ENCODE peak calls at places on chromosomes 1 and 21, in eight cellular contexts. V, P, A, M, U, T, R and D are unnamed samples.

GRCh38 chr1:102191723-102192122 is 195.0 kb upstream of the OLFM3 start:
- DNase-seq in V (no peak), P (peak; percentile 29), A (peak; percentile 36), M (peak; percentile 7), U (no peak), T (peak; percentile 35), R (peak; percentile 45), D (no peak)

GRCh38 chr1:236451796-236452373 is 57.8 kb downstream of the EDARADD start:
- DNase-seq in V (peak; percentile 77), P (peak; percentile 22), A (peak; percentile 46), M (no peak), U (no peak), T (peak; percentile 40), R (peak; percentile 28), D (peak; percentile 74)

GRCh38 chr1:112373841-112374240 is 22.2 kb upstream of the CTTNBP2NL start:
- DNase-seq in V (no peak), P (no peak), A (no peak), M (no peak), U (no peak), T (no peak), R (no peak), D (no peak)

GRCh38 chr1:195979646-195980045 is 628.6 kb downstream of the KCNT2 start:
- DNase-seq in V (no peak), P (no peak), A (no peak), M (no peak), U (no peak), T (no peak), R (no peak), D (no peak)

GRCh38 chr1:117147856-117148588 is 26.5 kb upstream of the TRIM45 start:
- DNase-seq in V (no peak), P (no peak), A (peak; percentile 70), M (no peak), U (peak; percentile 80), T (no peak), R (no peak), D (no peak)

GRCh38 chr1:197786280-197786679 is 11.0 kb upstream of the DENND1B start:
- DNase-seq in V (no peak), P (no peak), A (no peak), M (no peak), U (no peak), T (no peak), R (no peak), D (no peak)

GRCh38 chr1:51717842-51718241 is 101.0 kb downstream of the OSBPL9 start:
- DNase-seq in V (no peak), P (no peak), A (no peak), M (no peak), U (no peak), T (no peak), R (no peak), D (no peak)

GRCh38 chr1:114750780-114751179 is 7.0 kb downstream of the CSDE1 start:
- DNase-seq in V (no peak), P (no peak), A (no peak), M (no peak), U (no peak), T (no peak), R (no peak), D (no peak)

GRCh38 chr1:209869242-209870149 is 41.7 kb downstream of the UTP25 start:
- DNase-seq in V (no peak), P (no peak), A (no peak), M (no peak), U (no peak), T (peak; percentile 29), R (no peak), D (no peak)

GRCh38 chr21:33032434-33033047 is 6.8 kb downstream of the OLIG2 start:
- DNase-seq in V (no peak), P (no peak), A (no peak), M (no peak), U (no peak), T (no peak), R (no peak), D (no peak)

GRCh38 chr1:152565535-152566215 is 905 bp downstream of the LCE3E start:
- DNase-seq in V (no peak), P (no peak), A (no peak), M (no peak), U (no peak), T (no peak), R (no peak), D (no peak)

GRCh38 chr1:111236379-111236778 is 8.9 kb downstream of the CHI3L2 start:
- DNase-seq in V (no peak), P (no peak), A (no peak), M (no peak), U (no peak), T (no peak), R (peak; percentile 27), D (no peak)

GRCh38 chr1:164599272-164599671 is 40.3 kb downstream of the PBX1 start:
- DNase-seq in V (no peak), P (no peak), A (no peak), M (no peak), U (no peak), T (no peak), R (no peak), D (no peak)

GRCh38 chr1:150931773-150932172 is 5.6 kb downstream of the SETDB1 start:
- DNase-seq in V (no peak), P (no peak), A (peak; percentile 60), M (no peak), U (peak; percentile 23), T (no peak), R (no peak), D (no peak)

GRCh38 chr1:53822931-53823330 is 15.2 kb downstream of the NDC1 start:
- DNase-seq in V (no peak), P (no peak), A (no peak), M (no peak), U (no peak), T (no peak), R (no peak), D (no peak)

DNA sequence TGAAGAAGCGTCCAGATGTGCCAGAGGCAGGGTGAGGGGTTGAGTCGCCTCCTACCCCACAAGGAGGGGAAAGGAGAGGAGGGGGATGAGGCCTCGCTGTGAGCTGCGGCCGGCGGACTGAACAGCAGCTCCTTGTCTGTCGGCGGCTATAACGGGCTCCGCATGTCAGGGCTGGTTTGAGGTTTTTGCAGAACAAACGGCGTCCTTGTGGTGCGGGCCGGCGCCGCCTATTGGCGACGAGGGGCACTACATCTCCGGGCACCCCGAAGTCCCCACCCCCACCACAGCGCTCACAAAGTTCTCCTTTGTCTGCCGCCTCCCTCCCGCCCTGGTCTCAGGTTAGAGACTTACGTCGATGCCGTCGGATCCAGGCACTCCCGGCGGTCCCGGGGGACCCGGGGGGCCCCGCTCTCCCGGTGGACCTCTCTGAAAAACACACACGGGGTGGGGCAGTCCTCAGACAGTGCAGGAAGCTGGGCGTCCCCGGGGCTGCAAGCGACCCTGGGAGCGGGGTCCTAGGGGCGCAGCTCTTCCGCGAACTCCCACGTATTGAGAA is 1.8 kb downstream of the COL9A2 start:
- DNase-seq in V (peak; percentile 93), P (peak; percentile 73), A (peak; percentile 81), M (peak; percentile 53), U (peak; percentile 83), T (peak; percentile 92), R (peak; percentile 83), D (peak; percentile 90)
- TF ChIP-seq RAD21 in V (peak; percentile 66), P (peak; percentile 75), A (peak; percentile 48), M (peak; percentile 69), U (peak; percentile 71), T (peak; percentile 58), R (peak; percentile 79), D (peak; percentile 85)

GRCh38 chr1:174036204-174036603 is 14.0 kb upstream of the RC3H1 start:
- DNase-seq in V (no peak), P (no peak), A (no peak), M (no peak), U (no peak), T (no peak), R (no peak), D (no peak)

GRCh38 chr1:174041369-174041768 is 19.2 kb upstream of the RC3H1 start:
- DNase-seq in V (no peak), P (no peak), A (no peak), M (no peak), U (no peak), T (no peak), R (peak; percentile 20), D (no peak)

GRCh38 chr1:174036798-174037197 is 14.6 kb upstream of the RC3H1 start:
- DNase-seq in V (no peak), P (no peak), A (no peak), M (no peak), U (no peak), T (no peak), R (no peak), D (no peak)

GRCh38 chr1:174039069-174039468 is 16.9 kb upstream of the RC3H1 start:
- DNase-seq in V (no peak), P (no peak), A (no peak), M (no peak), U (peak; percentile 62), T (no peak), R (no peak), D (no peak)

DNA sequence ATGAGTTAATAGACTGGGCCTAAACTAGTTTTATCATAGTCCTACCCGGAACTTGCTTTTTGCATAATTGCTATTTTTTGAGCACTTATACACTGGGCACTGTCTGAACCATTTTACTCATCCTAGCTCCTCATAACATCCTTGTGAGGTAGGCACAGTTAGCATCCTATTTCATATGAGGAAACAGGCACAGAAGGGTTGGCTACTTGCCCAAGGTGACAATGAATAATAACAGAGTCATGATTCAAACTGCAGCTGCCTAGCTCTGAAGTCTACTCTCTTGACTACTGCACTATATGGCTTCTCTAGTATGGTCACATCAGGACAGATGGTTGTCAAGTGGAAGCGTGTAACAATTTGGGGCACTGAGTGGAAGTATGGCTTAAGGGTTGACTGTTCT is 18.2 kb upstream of the RC3H1 start:
- DNase-seq in V (no peak), P (peak; percentile 49), A (peak; percentile 63), M (no peak), U (peak; percentile 95), T (no peak), R (no peak), D (no peak)
- TF ChIP-seq RAD21 in V (no peak), P (no peak), A (no peak), M (no peak), U (no peak), T (no peak), R (no peak), D (no peak)

GRCh38 chr1:6051423-6051822 is 5.7 kb downstream of the KCNAB2 start:
- DNase-seq in V (no peak), P (no peak), A (no peak), M (no peak), U (no peak), T (no peak), R (no peak), D (no peak)
- TF ChIP-seq RAD21 in V (no peak), P (no peak), A (no peak), M (no peak), U (no peak), T (no peak), R (no peak), D (no peak)

DNA sequence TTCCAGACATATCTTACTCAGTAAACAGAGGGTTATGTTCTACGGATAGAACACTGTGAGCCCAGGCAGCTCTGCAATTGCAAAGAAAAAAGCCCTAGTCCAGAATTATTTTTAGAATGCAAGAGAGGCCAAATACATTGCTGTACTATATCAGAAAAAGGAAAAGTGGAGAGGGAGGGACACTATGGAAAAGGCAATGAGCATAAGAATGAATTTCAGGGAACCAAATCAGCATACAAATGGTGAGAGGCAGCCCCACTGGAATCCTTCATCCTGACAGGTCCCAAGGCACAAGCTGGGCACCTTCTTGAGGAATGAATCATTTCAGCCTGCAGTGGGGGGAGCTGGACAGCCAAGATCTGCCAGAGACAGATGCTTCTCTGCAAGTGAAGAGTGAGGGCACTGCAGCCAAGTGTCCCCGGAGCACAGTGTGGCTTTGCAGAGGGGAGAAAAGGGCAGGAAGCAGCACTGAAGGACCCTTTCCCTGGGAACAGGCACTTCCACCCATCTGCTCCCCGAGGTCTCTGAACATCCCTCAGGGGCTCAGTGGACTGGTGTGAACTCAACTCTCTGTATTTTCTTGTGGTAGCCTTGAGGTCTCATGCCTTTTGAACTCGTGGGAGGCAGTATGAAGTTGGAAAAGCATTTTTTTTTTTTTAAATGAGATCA is 115.6 kb downstream of the XCL2 start:
- DNase-seq in V (no peak), P (no peak), A (no peak), M (no peak), U (no peak), T (peak; percentile 18), R (no peak), D (no peak)
- TF ChIP-seq RAD21 in V (no peak), P (no peak), A (no peak), M (no peak), U (no peak), T (no peak), R (no peak), D (no peak)